ENCODE peak calls at places on chromosomes 3 and 15, in eight cellular contexts. E, D, V, Y, B, K, M and F are unnamed samples.

GRCh38 chr3:57983734-57984518 is 24.3 kb upstream of the FLNB start:
- DNase-seq in E (no peak), D (peak; percentile 81), V (peak; percentile 60), Y (no peak), B (peak; percentile 47), K (no peak), M (no peak), F (peak; percentile 81)

GRCh38 chr15:89116404-89116803 is 28.1 kb downstream of the ABHD2 start:
- DNase-seq in E (no peak), D (no peak), V (no peak), Y (no peak), B (no peak), K (no peak), M (no peak), F (no peak)

GRCh38 chr3:141403576-141403975 is 35.3 kb downstream of the ZBTB38 start:
- DNase-seq in E (no peak), D (no peak), V (no peak), Y (no peak), B (no peak), K (no peak), M (no peak), F (no peak)

GRCh38 chr3:94739420-94739819 is 676.6 kb downstream of the NSUN3 start:
- DNase-seq in E (no peak), D (no peak), V (no peak), Y (no peak), B (no peak), K (no peak), M (no peak), F (no peak)

GRCh38 chr3:41893977-41894376 is 67.9 kb downstream of the ULK4 start:
- DNase-seq in E (no peak), D (peak; percentile 75), V (no peak), Y (no peak), B (no peak), K (no peak), M (peak; percentile 51), F (peak; percentile 22)

GRCh38 chr3:138696661-138697370 is 88.2 kb downstream of the FAIM start:
- DNase-seq in E (no peak), D (no peak), V (no peak), Y (no peak), B (no peak), K (no peak), M (no peak), F (no peak)

GRCh38 chr3:143302638-143303171 is 183.1 kb downstream of the CHST2 start:
- DNase-seq in E (no peak), D (peak; percentile 90), V (peak; percentile 58), Y (no peak), B (peak; percentile 30), K (peak; percentile 85), M (no peak), F (peak; percentile 28)

GRCh38 chr15:90620379-90621134 is 90.8 kb downstream of the CRTC3 start:
- DNase-seq in E (no peak), D (peak; percentile 25), V (no peak), Y (no peak), B (no peak), K (no peak), M (no peak), F (no peak)

GRCh38 chr3:113867506-113867905 is 28.9 kb downstream of the GRAMD1C start:
- DNase-seq in E (no peak), D (no peak), V (no peak), Y (no peak), B (no peak), K (no peak), M (peak; percentile 7), F (no peak)

GRCh38 chr3:5707794-5708193 is 520.3 kb downstream of the EDEM1 start:
- DNase-seq in E (no peak), D (no peak), V (no peak), Y (no peak), B (no peak), K (no peak), M (no peak), F (no peak)

GRCh38 chr3:156142649-156143048 is 22.3 kb downstream of the KCNAB1 start:
- DNase-seq in E (no peak), D (peak; percentile 24), V (no peak), Y (no peak), B (no peak), K (no peak), M (no peak), F (no peak)

GRCh38 chr3:51819709-51820406 is 40.8 kb upstream of the IQCF6 start:
- DNase-seq in E (no peak), D (no peak), V (no peak), Y (no peak), B (no peak), K (no peak), M (peak; percentile 15), F (no peak)

GRCh38 chr15:32852771-32853170 is 135.0 kb downstream of the GREM1 start:
- DNase-seq in E (no peak), D (no peak), V (no peak), Y (no peak), B (no peak), K (no peak), M (no peak), F (no peak)

GRCh38 chr3:174441588-174442316 is 417.4 kb upstream of the NAALADL2 start:
- DNase-seq in E (no peak), D (peak; percentile 54), V (no peak), Y (no peak), B (no peak), K (no peak), M (no peak), F (no peak)

GRCh38 chr3:110894574-110894973 is 177.0 kb upstream of the NECTIN3 start:
- DNase-seq in E (no peak), D (no peak), V (no peak), Y (no peak), B (no peak), K (no peak), M (no peak), F (no peak)

GRCh38 chr3:71498053-71498452 is 85.5 kb downstream of the FOXP1 start:
- DNase-seq in E (no peak), D (no peak), V (no peak), Y (no peak), B (no peak), K (no peak), M (no peak), F (no peak)

GRCh38 chr3:46496745-46497555 is 826 bp upstream of the RTP3 start:
- DNase-seq in E (peak; percentile 26), D (peak; percentile 36), V (no peak), Y (no peak), B (no peak), K (no peak), M (no peak), F (no peak)

GRCh38 chr15:69807752-69808151 is 290.0 kb downstream of the TLE3 start:
- DNase-seq in E (no peak), D (no peak), V (no peak), Y (no peak), B (no peak), K (no peak), M (peak; percentile 8), F (peak; percentile 56)

GRCh38 chr3:8490079-8490552 is 11.5 kb upstream of the LMCD1 start:
- DNase-seq in E (no peak), D (no peak), V (no peak), Y (no peak), B (peak; percentile 13), K (no peak), M (no peak), F (peak; percentile 44)

GRCh38 chr15:38562278-38562677 is 2.3 kb downstream of the RASGRP1 start:
- DNase-seq in E (no peak), D (no peak), V (no peak), Y (no peak), B (no peak), K (no peak), M (no peak), F (no peak)

GRCh38 chr3:119293761-119294401 is at the start of gene ARHGAP31:
- DNase-seq in E (peak; percentile 87), D (peak; percentile 90), V (peak; percentile 85), Y (peak; percentile 78), B (peak; percentile 65), K (peak; percentile 88), M (no peak), F (peak; percentile 65)

GRCh38 chr3:21668012-21668411 is 83.0 kb downstream of the ZNF385D start:
- DNase-seq in E (no peak), D (no peak), V (no peak), Y (no peak), B (no peak), K (no peak), M (no peak), F (no peak)

GRCh38 chr15:47461560-47462175 is 255.6 kb upstream of the SEMA6D start:
- DNase-seq in E (no peak), D (no peak), V (no peak), Y (no peak), B (no peak), K (no peak), M (no peak), F (no peak)

GRCh38 chr15:44102675-44103254 is 92.3 kb downstream of the FRMD5 start:
- DNase-seq in E (no peak), D (peak; percentile 97), V (no peak), Y (no peak), B (peak; percentile 47), K (no peak), M (peak; percentile 93), F (no peak)

GRCh38 chr3:181326637-181327223 is 337.2 kb upstream of the DNAJC19 start:
- DNase-seq in E (no peak), D (peak; percentile 54), V (no peak), Y (no peak), B (no peak), K (no peak), M (peak; percentile 15), F (no peak)

GRCh38 chr3:188526057-188526456 is 372.1 kb downstream of the LPP start:
- DNase-seq in E (no peak), D (no peak), V (no peak), Y (no peak), B (peak; percentile 12), K (no peak), M (no peak), F (no peak)

GRCh38 chr3:168112894-168113293 is 17.2 kb upstream of the GOLIM4 start:
- DNase-seq in E (no peak), D (no peak), V (no peak), Y (no peak), B (no peak), K (no peak), M (no peak), F (no peak)

GRCh38 chr3:111694471-111694870 is 99.3 kb upstream of the ZBED2 start:
- DNase-seq in E (no peak), D (no peak), V (no peak), Y (no peak), B (no peak), K (no peak), M (no peak), F (no peak)

GRCh38 chr3:48276856-48277641 is 36.1 kb downstream of the ZNF589 start:
- DNase-seq in E (no peak), D (no peak), V (no peak), Y (no peak), B (no peak), K (no peak), M (no peak), F (peak; percentile 62)

GRCh38 chr3:119624002-119624401 is 26.3 kb downstream of the PLA1A start:
- DNase-seq in E (no peak), D (no peak), V (no peak), Y (no peak), B (no peak), K (no peak), M (no peak), F (no peak)

GRCh38 chr3:112619295-112619694 is 21.6 kb downstream of the CCDC80 start:
- DNase-seq in E (no peak), D (no peak), V (no peak), Y (no peak), B (no peak), K (no peak), M (no peak), F (no peak)

GRCh38 chr15:65184305-65184943 is 718 bp downstream of the CLPX start:
- DNase-seq in E (no peak), D (peak; percentile 79), V (peak; percentile 72), Y (peak; percentile 75), B (peak; percentile 52), K (peak; percentile 77), M (no peak), F (peak; percentile 92)

GRCh38 chr15:74050835-74051234 is 31.5 kb downstream of the GOLGA6A start:
- DNase-seq in E (no peak), D (no peak), V (no peak), Y (no peak), B (no peak), K (peak; percentile 67), M (no peak), F (peak; percentile 79)

GRCh38 chr3:9800529-9800928 is 7.6 kb downstream of the ARPC4 start:
- DNase-seq in E (no peak), D (no peak), V (no peak), Y (no peak), B (no peak), K (no peak), M (no peak), F (no peak)